ENCODE peak calls at places on chromosomes 11 and 22, in five cellular contexts. X is GM23248, D is frontal cortex, E is hypothalamus, L is GM04504. H is an unnamed sample.

GRCh38 chr11:119366690-119367620 is 14.5 kb downstream of the USP2 start:
- DNase-seq in E (no peak), D (no peak), X (no peak), L (no peak), H (no peak)

GRCh38 chr11:20013346-20014066 is 146.8 kb downstream of the DBX1 start:
- DNase-seq in X (no peak), E (no peak), L (no peak), D (no peak), H (peak; percentile 28)

GRCh38 chr22:30344447-30345200 is 12.1 kb downstream of the SF3A1 start:
- DNase-seq in E (no peak), L (no peak), D (no peak), X (no peak), H (no peak)

GRCh38 chr11:67289651-67290479 is 762 bp downstream of the ANKRD13D start:
- DNase-seq in L (no peak), X (peak; percentile 57), E (no peak), D (no peak), H (no peak)

GRCh38 chr11:61642162-61642561 is 38.0 kb upstream of the DAGLA start:
- DNase-seq in D (no peak), E (no peak), X (no peak), L (no peak), H (no peak)

GRCh38 chr11:103923473-103923931 is 112.9 kb upstream of the DDI1 start:
- DNase-seq in X (no peak), E (no peak), D (no peak), L (no peak), H (peak; percentile 4)

GRCh38 chr11:111456859-111457730 is 55.1 kb downstream of the BTG4 start:
- DNase-seq in E (no peak), L (no peak), D (no peak), X (no peak), H (no peak)

GRCh38 chr11:121318848-121319834 is 26.6 kb downstream of the SC5D start:
- DNase-seq in D (no peak), L (peak; percentile 15), E (no peak), X (peak; percentile 74), H (peak; percentile 5)

GRCh38 chr11:125123947-125124633 is 12.7 kb upstream of the TMEM218 start:
- DNase-seq in D (no peak), L (peak; percentile 10), E (no peak), X (peak; percentile 64), H (no peak)

GRCh38 chr11:74493816-74494630 is 499 bp upstream of the LIPT2 start:
- DNase-seq in E (no peak), X (peak; percentile 91), D (no peak), L (peak; percentile 28), H (peak; percentile 29)

GRCh38 chr11:113555071-113555739 is 80.0 kb upstream of the DRD2 start:
- DNase-seq in D (no peak), X (no peak), L (no peak), E (no peak), H (no peak)

GRCh38 chr11:118206612-118207031 is 18.2 kb downstream of the JAML start:
- DNase-seq in D (no peak), E (no peak), L (no peak), X (no peak), H (no peak)

GRCh38 chr11:121321614-121322243 is 29.2 kb downstream of the SC5D start:
- DNase-seq in D (peak; percentile 49), L (peak; percentile 5), X (peak; percentile 52), E (peak; percentile 16), H (peak; percentile 13)

GRCh38 chr22:49305215-49305965 is 522.3 kb downstream of the BRD1 start:
- DNase-seq in L (no peak), X (peak; percentile 16), D (peak; percentile 63), E (peak; percentile 71), H (peak; percentile 75)

H was measured in Calu3.